ENCODE peak calls at places on chromosomes 6 and 20, in ten cellular contexts. T, S, R, K, C, I, F, E, V and W are unnamed samples.

GRCh38 chr20:62517901-62518610 is 42.3 kb upstream of the GATA5 start:
- DNase-seq in T (no peak), S (no peak), R (no peak), K (no peak), C (no peak), I (no peak), F (no peak), E (no peak), V (no peak), W (no peak)

GRCh38 chr6:120774275-120774674 is 560.0 kb downstream of the TBC1D32 start:
- DNase-seq in T (no peak), S (no peak), R (peak; percentile 12), K (no peak), C (no peak), I (no peak), F (peak; percentile 65), E (no peak), V (peak; percentile 5), W (no peak)

GRCh38 chr6:40509163-40509562 is 78.0 kb downstream of the LRFN2 start:
- DNase-seq in T (no peak), S (no peak), R (no peak), K (no peak), C (no peak), I (no peak), F (no peak), E (no peak), V (no peak), W (no peak)

GRCh38 chr6:170243791-170244291 is 47.0 kb downstream of the DLL1 start:
- DNase-seq in T (no peak), S (peak; percentile 76), R (no peak), K (no peak), C (no peak), I (no peak), F (no peak), E (no peak), V (peak; percentile 46), W (no peak)

GRCh38 chr20:34654207-34654744 is 22.6 kb downstream of the PIGU start:
- DNase-seq in T (no peak), S (no peak), R (no peak), K (no peak), C (no peak), I (no peak), F (no peak), E (no peak), V (no peak), W (no peak)

GRCh38 chr6:20900396-20901160 is 366.3 kb downstream of the CDKAL1 start:
- DNase-seq in T (no peak), S (no peak), R (no peak), K (no peak), C (no peak), I (no peak), F (no peak), E (no peak), V (no peak), W (no peak)

GRCh38 chr6:77633471-77633870 is 19.4 kb upstream of the MEI4 start:
- DNase-seq in T (no peak), S (no peak), R (no peak), K (no peak), C (no peak), I (no peak), F (no peak), E (no peak), V (no peak), W (no peak)

GRCh38 chr20:63206878-63207277 is 9.1 kb downstream of the YTHDF1 start:
- DNase-seq in T (no peak), S (no peak), R (peak; percentile 93), K (no peak), C (no peak), I (no peak), F (peak; percentile 76), E (no peak), V (peak; percentile 38), W (no peak)

GRCh38 chr6:42368156-42368555 is 83.6 kb downstream of the TRERF1 start:
- DNase-seq in T (no peak), S (no peak), R (no peak), K (no peak), C (no peak), I (no peak), F (no peak), E (no peak), V (no peak), W (no peak)

GRCh38 chr20:32155017-32155965 is 45.8 kb downstream of the TM9SF4 start:
- DNase-seq in T (peak; percentile 10), S (no peak), R (peak; percentile 87), K (peak; percentile 72), C (no peak), I (peak; percentile 35), F (peak; percentile 94), E (peak; percentile 79), V (peak; percentile 82), W (no peak)

GRCh38 chr6:13924146-13924948 is 405 bp upstream of the RNF182 start:
- DNase-seq in T (peak; percentile 43), S (peak; percentile 94), R (peak; percentile 40), K (peak; percentile 75), C (no peak), I (peak; percentile 69), F (peak; percentile 15), E (no peak), V (peak; percentile 38), W (no peak)

GRCh38 chr20:38473353-38473795 is 731 bp downstream of the RALGAPB start:
- DNase-seq in T (no peak), S (peak; percentile 2), R (peak; percentile 28), K (no peak), C (no peak), I (no peak), F (no peak), E (peak; percentile 9), V (peak; percentile 42), W (no peak)

GRCh38 chr20:62951896-62952372 is 575 bp upstream of the SLC17A9 start:
- DNase-seq in T (no peak), S (no peak), R (no peak), K (no peak), C (no peak), I (no peak), F (no peak), E (no peak), V (no peak), W (no peak)

GRCh38 chr6:56752009-56752408 is 109.3 kb upstream of the DST start:
- DNase-seq in T (no peak), S (no peak), R (peak; percentile 74), K (no peak), C (no peak), I (no peak), F (peak; percentile 22), E (peak; percentile 35), V (peak; percentile 36), W (no peak)

GRCh38 chr6:12832341-12832740 is 115.8 kb downstream of the PHACTR1 start:
- DNase-seq in T (no peak), S (no peak), R (no peak), K (no peak), C (no peak), I (no peak), F (no peak), E (no peak), V (no peak), W (no peak)

GRCh38 chr6:6694825-6695710 is 106.5 kb downstream of the LY86 start:
- DNase-seq in T (no peak), S (no peak), R (peak; percentile 47), K (peak; percentile 71), C (no peak), I (no peak), F (no peak), E (no peak), V (no peak), W (no peak)

GRCh38 chr20:62791301-62792181 is 4.7 kb upstream of the MRGBP start:
- DNase-seq in T (peak; percentile 92), S (peak; percentile 42), R (peak; percentile 82), K (peak; percentile 92), C (peak; percentile 47), I (peak; percentile 73), F (peak; percentile 84), E (peak; percentile 74), V (peak; percentile 85), W (peak; percentile 40)

GRCh38 chr6:8170245-8170644 is 67.9 kb upstream of the EEF1E1 start:
- DNase-seq in T (no peak), S (no peak), R (no peak), K (peak; percentile 53), C (no peak), I (no peak), F (no peak), E (no peak), V (no peak), W (no peak)

GRCh38 chr6:8236956-8237355 is 134.6 kb upstream of the EEF1E1 start:
- DNase-seq in T (no peak), S (no peak), R (peak; percentile 64), K (no peak), C (no peak), I (no peak), F (no peak), E (no peak), V (no peak), W (no peak)

GRCh38 chr6:73134588-73134987 is 90.7 kb downstream of the KHDC1L start:
- DNase-seq in T (no peak), S (no peak), R (no peak), K (peak; percentile 94), C (no peak), I (peak; percentile 47), F (peak; percentile 11), E (peak; percentile 17), V (peak; percentile 28), W (no peak)

GRCh38 chr6:160030103-160030502 is 61.2 kb downstream of the IGF2R start:
- DNase-seq in T (no peak), S (no peak), R (peak; percentile 95), K (no peak), C (no peak), I (no peak), F (peak; percentile 73), E (peak; percentile 91), V (peak; percentile 93), W (no peak)

GRCh38 chr6:35280903-35281302 is 16.7 kb upstream of the DEF6 start:
- DNase-seq in T (no peak), S (no peak), R (peak; percentile 21), K (no peak), C (no peak), I (no peak), F (no peak), E (no peak), V (no peak), W (no peak)

GRCh38 chr20:58482416-58482815 is 32.8 kb downstream of the APCDD1L start:
- DNase-seq in T (no peak), S (no peak), R (peak; percentile 3), K (peak; percentile 23), C (no peak), I (no peak), F (no peak), E (no peak), V (no peak), W (no peak)

GRCh38 chr6:2746557-2747061 is 4.1 kb downstream of the MYLK4 start:
- DNase-seq in T (no peak), S (no peak), R (no peak), K (no peak), C (no peak), I (no peak), F (no peak), E (no peak), V (no peak), W (no peak)

GRCh38 chr6:79796197-79796596 is 151.2 kb downstream of the ELOVL4 start:
- DNase-seq in T (no peak), S (no peak), R (no peak), K (no peak), C (no peak), I (no peak), F (no peak), E (no peak), V (no peak), W (no peak)

GRCh38 chr20:34708621-34709043 is 4.5 kb downstream of the TP53INP2 start:
- DNase-seq in T (peak; percentile 72), S (peak; percentile 47), R (peak; percentile 11), K (peak; percentile 64), C (peak; percentile 35), I (peak; percentile 76), F (no peak), E (no peak), V (peak; percentile 41), W (no peak)

GRCh38 chr6:144321839-144322591 is 36.9 kb downstream of the UTRN start:
- DNase-seq in T (no peak), S (no peak), R (no peak), K (no peak), C (no peak), I (no peak), F (no peak), E (no peak), V (peak; percentile 79), W (no peak)

GRCh38 chr20:32495217-32495565 is 89.9 kb downstream of the NOL4L start:
- DNase-seq in T (no peak), S (no peak), R (no peak), K (peak; percentile 28), C (no peak), I (no peak), F (no peak), E (no peak), V (no peak), W (no peak)